ENCODE peak calls at places on chromosomes 4 and X, in seven cellular contexts. I, B, R, W, D, L and E are unnamed samples.

GRCh38 chrX:70479970-70480659 is 35.5 kb downstream of the DLG3 start:
- DNase-seq in I (no peak), B (no peak), R (no peak), W (no peak), D (no peak), L (no peak), E (no peak)

GRCh38 chrX:19836337-19836736 is 51.1 kb downstream of the SH3KBP1 start:
- DNase-seq in I (no peak), B (no peak), R (no peak), W (no peak), D (no peak), L (no peak), E (no peak)

GRCh38 chr4:41656572-41657301 is 91.8 kb downstream of the PHOX2B start:
- DNase-seq in I (no peak), B (peak; percentile 14), R (no peak), W (no peak), D (peak; percentile 70), L (no peak), E (no peak)

GRCh38 chr4:74112399-74113090 is 13.6 kb upstream of the CXCL2 start:
- DNase-seq in I (no peak), B (no peak), R (peak; percentile 40), W (no peak), D (no peak), L (peak; percentile 20), E (no peak)

GRCh38 chrX:118974908-118975671 is 672 bp downstream of the LONRF3 start:
- DNase-seq in I (no peak), B (no peak), R (no peak), W (peak; percentile 70), D (peak; percentile 66), L (no peak), E (no peak)

GRCh38 chrX:38929966-38930421 is 128.7 kb downstream of the MID1IP1 start:
- DNase-seq in I (no peak), B (peak; percentile 43), R (peak; percentile 70), W (no peak), D (peak; percentile 81), L (peak; percentile 82), E (peak; percentile 7)

GRCh38 chr4:137510866-137511265 is 21.4 kb downstream of the PCDH18 start:
- DNase-seq in I (peak; percentile 65), B (no peak), R (peak; percentile 96), W (no peak), D (no peak), L (peak; percentile 91), E (peak; percentile 85)

GRCh38 chr4:4625488-4625887 is 83.6 kb upstream of the STX18 start:
- DNase-seq in I (no peak), B (no peak), R (peak; percentile 95), W (no peak), D (no peak), L (peak; percentile 99), E (peak; percentile 37)

GRCh38 chr4:1239141-1239948 is 9.6 kb downstream of the CTBP1 start:
- DNase-seq in I (no peak), B (peak; percentile 4), R (no peak), W (peak; percentile 48), D (peak; percentile 62), L (no peak), E (no peak)

GRCh38 chr4:24395937-24396336 is 188.4 kb downstream of the DHX15 start:
- DNase-seq in I (no peak), B (no peak), R (no peak), W (no peak), D (no peak), L (no peak), E (no peak)

GRCh38 chrX:97252111-97252510 is 368.4 kb downstream of the RPA4 start:
- DNase-seq in I (no peak), B (no peak), R (no peak), W (no peak), D (no peak), L (no peak), E (no peak)

GRCh38 chrX:23656684-23657083 is 10.6 kb upstream of the PRDX4 start:
- DNase-seq in I (no peak), B (no peak), R (peak; percentile 48), W (no peak), D (no peak), L (peak; percentile 48), E (no peak)

GRCh38 chr4:22238742-22239141 is 277.1 kb downstream of the ADGRA3 start:
- DNase-seq in I (no peak), B (no peak), R (no peak), W (no peak), D (no peak), L (no peak), E (no peak)
- TF ChIP-seq CTCF in I (no peak), B (no peak), R (no peak), W (no peak), D (no peak), L (peak; percentile 26), E (no peak)

DNA sequence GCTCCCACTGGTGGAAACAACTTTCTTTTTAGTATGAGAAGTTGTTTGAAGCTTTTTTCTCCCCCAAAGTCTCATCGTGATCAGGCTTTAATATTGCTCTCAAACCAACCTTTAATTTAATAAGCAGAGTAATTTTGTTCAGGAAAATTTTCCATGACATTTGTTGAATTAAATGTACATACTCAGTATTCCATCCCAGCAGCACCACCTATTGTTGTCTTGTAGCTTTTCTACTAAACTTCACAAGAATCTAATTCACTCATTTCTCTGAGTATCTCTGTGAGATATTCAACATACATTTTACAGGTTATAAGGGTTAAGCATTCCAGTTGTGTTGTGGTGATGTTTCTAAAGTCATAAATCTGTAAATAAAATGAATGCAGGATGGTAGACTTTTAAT is 218.3 kb upstream of the HAND2 start:
- DNase-seq in I (no peak), B (no peak), R (peak; percentile 14), W (no peak), D (no peak), L (no peak), E (no peak)
- TF ChIP-seq CTCF in I (no peak), B (no peak), R (no peak), W (no peak), D (peak; percentile 33), L (peak; percentile 22), E (no peak)

GRCh38 chrX:145820825-145821224 is 3.2 kb downstream of the SLITRK2 start:
- DNase-seq in I (no peak), B (no peak), R (no peak), W (no peak), D (no peak), L (no peak), E (no peak)

GRCh38 chrX:145816607-145817298 is 876 bp upstream of the SLITRK2 start:
- DNase-seq in I (no peak), B (no peak), R (no peak), W (no peak), D (no peak), L (no peak), E (no peak)

GRCh38 chrX:145817666-145818521 is at the start of gene SLITRK2:
- DNase-seq in I (no peak), B (no peak), R (no peak), W (no peak), D (no peak), L (no peak), E (no peak)

GRCh38 chrX:145817299-145817665 is 347 bp upstream of the SLITRK2 start:
- DNase-seq in I (no peak), B (no peak), R (no peak), W (no peak), D (no peak), L (no peak), E (no peak)

GRCh38 chrX:145818522-145819075 is 970 bp downstream of the SLITRK2 start:
- DNase-seq in I (no peak), B (no peak), R (no peak), W (no peak), D (no peak), L (no peak), E (no peak)
- TF ChIP-seq CTCF in I (no peak), B (no peak), R (no peak), W (no peak), D (no peak), L (no peak), E (no peak)

GRCh38 chr4:182093431-182093831 is 149.8 kb upstream of the TENM3 start:
- DNase-seq in I (no peak), B (no peak), R (no peak), W (no peak), D (no peak), L (no peak), E (no peak)

GRCh38 chr4:182091128-182091527 is 152.1 kb upstream of the TENM3 start:
- DNase-seq in I (no peak), B (no peak), R (no peak), W (no peak), D (no peak), L (no peak), E (no peak)

GRCh38 chr4:182085051-182085480 is 158.1 kb upstream of the TENM3 start:
- DNase-seq in I (no peak), B (no peak), R (peak; percentile 65), W (no peak), D (no peak), L (no peak), E (no peak)

GRCh38 chr4:182090186-182090585 is 153.0 kb upstream of the TENM3 start:
- DNase-seq in I (no peak), B (no peak), R (no peak), W (no peak), D (no peak), L (no peak), E (no peak)

DNA sequence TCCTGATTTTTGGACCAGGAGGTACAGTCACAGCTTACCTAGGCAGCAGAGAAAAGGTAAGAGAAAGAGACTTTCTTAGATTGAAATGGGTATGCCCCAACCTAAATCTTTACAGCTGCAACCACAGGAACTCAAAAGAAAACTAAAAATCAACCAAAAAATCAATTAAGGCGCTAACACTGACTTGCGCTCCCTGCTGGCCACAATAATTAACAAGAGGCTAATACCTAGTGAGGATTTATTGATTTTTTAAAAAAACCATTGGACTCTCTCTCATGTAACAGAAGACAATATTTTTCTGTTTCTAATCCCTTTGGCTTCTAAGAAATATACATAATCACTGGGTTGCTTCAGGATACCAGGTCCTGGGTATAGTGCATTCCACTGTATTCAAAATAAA is 153.9 kb upstream of the TENM3 start:
- DNase-seq in I (no peak), B (no peak), R (no peak), W (no peak), D (no peak), L (no peak), E (no peak)
- TF ChIP-seq CTCF in I (no peak), B (no peak), R (peak; percentile 28), W (no peak), D (no peak), L (peak; percentile 80), E (no peak)